ENCODE peak calls at places on chromosomes 7 and 10, in eight cellular contexts. L is SK-N-SH, W is A549, G is heart right ventricle, D is psoas muscle, H is progenitor cell of endocrine pancreas, N is Panc1, T is Peyer's patch. M is an unnamed sample.

GRCh38 chr7:150755473-150756099 is 18.4 kb downstream of the GIMAP5 start:
- DNase-seq in L (no peak), W (no peak), G (no peak), D (no peak), H (no peak), N (no peak), T (peak), M (no peak)

GRCh38 chr10:51343391-51343790 is 269.1 kb downstream of the PRKG1 start:
- DNase-seq in L (no peak), W (no peak), G (no peak), D (no peak), H (no peak), N (no peak), T (no peak), M (no peak)

GRCh38 chr7:82247814-82248433 is 195.7 kb downstream of the CACNA2D1 start:
- DNase-seq in L (peak), W (peak), G (no peak), D (no peak), H (no peak), N (no peak), T (no peak), M (no peak)

GRCh38 chr10:88828310-88828709 is 23.3 kb downstream of the ANKRD22 start:
- DNase-seq in L (no peak), W (no peak), G (no peak), D (no peak), H (no peak), N (no peak), T (no peak), M (no peak)

GRCh38 chr7:84455788-84456187 is 261.2 kb upstream of the SEMA3A start:
- DNase-seq in L (no peak), W (no peak), G (no peak), D (no peak), H (no peak), N (peak), T (no peak), M (no peak)

GRCh38 chr10:77165445-77166316 is 471.9 kb downstream of the KCNMA1 start:
- DNase-seq in L (peak), W (peak), G (no peak), D (no peak), H (peak), N (peak), T (no peak), M (no peak)

GRCh38 chr7:12493866-12494265 is 76.7 kb upstream of the SCIN start:
- DNase-seq in L (no peak), W (no peak), G (no peak), D (no peak), H (no peak), N (no peak), T (no peak), M (no peak)

GRCh38 chr7:42746226-42746625 is 165.6 kb downstream of the C7orf25 start:
- DNase-seq in L (no peak), W (no peak), G (no peak), D (no peak), H (no peak), N (no peak), T (no peak), M (no peak)

GRCh38 chr7:44463169-44463808 is 27.2 kb downstream of the NUDCD3 start:
- DNase-seq in L (no peak), W (peak), G (no peak), D (no peak), H (no peak), N (no peak), T (no peak), M (no peak)

GRCh38 chr10:124217906-124218769 is 124.7 kb upstream of the CHST15 start:
- DNase-seq in L (no peak), W (no peak), G (no peak), D (no peak), H (no peak), N (no peak), T (no peak), M (no peak)

GRCh38 chr7:105849122-105849855 is 27.1 kb downstream of the ATXN7L1 start:
- DNase-seq in L (no peak), W (no peak), G (no peak), D (no peak), H (no peak), N (no peak), T (peak), M (no peak)

GRCh38 chr10:42754155-42755027 is 28.2 kb upstream of the BMS1 start:
- DNase-seq in L (peak), W (peak), G (peak), D (peak), H (peak), N (no peak), T (no peak), M (peak)

GRCh38 chr10:33832124-33832787 is 497.8 kb upstream of the NRP1 start:
- DNase-seq in L (no peak), W (no peak), G (no peak), D (no peak), H (no peak), N (no peak), T (no peak), M (no peak)

GRCh38 chr10:12703813-12704212 is 297.7 kb downstream of the CCDC3 start:
- DNase-seq in L (no peak), W (no peak), G (no peak), D (no peak), H (no peak), N (no peak), T (no peak), M (no peak)

GRCh38 chr7:133230591-133231194 is 22.2 kb upstream of the EXOC4 start:
- DNase-seq in L (peak), W (peak), G (no peak), D (no peak), H (peak), N (peak), T (no peak), M (no peak)
- TF ChIP-seq CTCF in L (peak), W (peak), G (peak), D (peak), H (peak), N (peak), T (peak), M (peak)

DNA sequence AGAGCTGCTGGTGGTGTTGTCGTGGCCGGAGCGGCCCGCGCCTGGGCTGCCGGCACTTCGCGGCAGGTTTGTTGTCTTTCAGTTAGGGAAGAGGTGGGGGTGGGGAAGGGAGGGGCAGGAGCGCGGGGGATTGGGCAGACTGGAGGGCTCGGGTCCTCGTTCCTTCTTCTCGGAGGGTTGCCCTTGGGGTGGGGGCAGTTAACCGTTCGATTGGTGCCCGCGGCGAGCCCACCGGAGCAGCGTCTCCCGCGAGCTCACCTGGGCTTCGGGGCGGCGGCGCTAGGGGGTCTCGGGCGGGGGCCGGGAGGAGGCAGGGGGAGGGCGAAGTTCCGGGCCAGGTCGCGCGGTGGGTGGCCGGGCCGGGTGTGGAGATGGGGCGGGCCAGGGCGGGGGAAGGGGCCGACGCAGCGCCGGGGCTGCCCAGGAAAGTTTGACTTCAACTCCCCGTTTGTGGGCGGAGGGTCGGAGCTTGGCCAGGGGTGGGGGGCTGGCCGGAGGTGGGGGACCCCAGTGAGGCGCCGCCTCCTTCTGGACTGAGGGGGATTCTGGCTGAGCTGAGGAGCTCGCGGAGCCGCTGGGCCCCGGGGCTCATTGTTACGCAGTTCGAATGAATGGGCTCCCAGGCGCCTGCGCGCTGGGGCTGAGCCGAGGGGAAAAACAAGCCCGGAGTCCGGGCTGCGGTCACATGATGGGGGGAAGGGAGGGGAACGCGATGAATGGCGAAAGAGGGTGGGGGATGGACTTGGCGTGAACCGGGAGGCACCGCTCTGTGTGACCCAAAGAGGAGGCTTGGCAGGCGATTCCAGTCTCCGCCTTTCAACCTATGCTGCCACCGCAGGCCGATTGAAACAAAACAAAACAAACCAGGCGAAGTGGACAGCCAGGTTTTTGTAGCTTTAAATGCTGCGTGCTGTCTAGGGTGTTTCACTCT is 582 bp downstream of the HBP1 start:
- DNase-seq in L (peak), W (peak), G (peak), D (peak), H (peak), N (peak), T (peak), M (peak)
- TF ChIP-seq CTCF in L (no peak), W (no peak), G (no peak), D (peak), H (no peak), N (no peak), T (no peak), M (no peak)

GRCh38 chr10:97567891-97568290 is 4.7 kb upstream of the ANKRD2 start:
- DNase-seq in L (no peak), W (no peak), G (no peak), D (peak), H (no peak), N (no peak), T (no peak), M (no peak)
- TF ChIP-seq CTCF in L (no peak), W (no peak), G (no peak), D (no peak), H (no peak), N (no peak), T (no peak), M (no peak)

GRCh38 chr10:97138174-97138573 is 47.6 kb downstream of the SLIT1 start:
- DNase-seq in L (no peak), W (peak), G (no peak), D (no peak), H (no peak), N (no peak), T (no peak), M (no peak)
- TF ChIP-seq CTCF in L (no peak), W (peak), G (no peak), D (no peak), H (peak), N (peak), T (no peak), M (no peak)

GRCh38 chr7:86644282-86645173 is 819 bp downstream of the GRM3 start:
- DNase-seq in L (peak), W (no peak), G (no peak), D (no peak), H (peak), N (no peak), T (no peak), M (no peak)
- TF ChIP-seq CTCF in L (no peak), W (no peak), G (no peak), D (no peak), H (no peak), N (no peak), T (no peak), M (no peak)